ENCODE peak calls at places on chromosomes 5 and 9, in four cellular contexts. M, H, N and L are unnamed samples.

GRCh38 chr9:13444272-13444608 is 164.7 kb upstream of the MPDZ start:
- DNase-seq in M (no peak), H (no peak), N (no peak), L (no peak)

GRCh38 chr9:130101963-130102362 is 48.3 kb downstream of the GPR107 start:
- DNase-seq in H (no peak), M (no peak), N (no peak), L (no peak)

GRCh38 chr9:136996361-136997281 is at the start of gene CLIC3:
- DNase-seq in H (no peak), M (peak; percentile 69), N (peak; percentile 46), L (peak; percentile 50)

GRCh38 chr5:127492854-127493738 is 24.3 kb upstream of the PRRC1 start:
- DNase-seq in M (peak; percentile 72), N (peak; percentile 30), H (peak; percentile 54), L (peak; percentile 38)

GRCh38 chr9:8074645-8075044 is 275.1 kb upstream of the DMAC1 start:
- DNase-seq in H (no peak), N (no peak), M (no peak), L (no peak)

GRCh38 chr9:121282309-121283071 is 14.5 kb downstream of the GSN start:
- DNase-seq in M (peak; percentile 90), N (no peak), H (no peak), L (no peak)

GRCh38 chr5:151086192-151086869 is 5.5 kb upstream of the TNIP1 start:
- DNase-seq in N (no peak), M (no peak), H (no peak), L (no peak)

GRCh38 chr9:86598411-86599239 is 244.4 kb upstream of the TUT7 start:
- DNase-seq in N (no peak), M (no peak), H (no peak), L (peak; percentile 77)

GRCh38 chr5:79200573-79201183 is 35.3 kb upstream of the JMY start:
- DNase-seq in H (no peak), M (peak; percentile 29), N (peak; percentile 10), L (peak; percentile 13)

GRCh38 chr5:119515192-119515591 is 62.9 kb downstream of the HSD17B4 start:
- DNase-seq in N (no peak), M (peak; percentile 51), H (no peak), L (no peak)

GRCh38 chr9:131282688-131283422 is 6.5 kb upstream of the FAM78A start:
- DNase-seq in N (no peak), M (peak; percentile 42), H (no peak), L (peak; percentile 87)

GRCh38 chr9:2180171-2180570 is 165.0 kb downstream of the SMARCA2 start:
- DNase-seq in N (no peak), H (no peak), M (peak; percentile 19), L (peak; percentile 13)

GRCh38 chr5:153552886-153553285 is 62.4 kb downstream of the GRIA1 start:
- DNase-seq in N (no peak), H (no peak), M (no peak), L (no peak)

GRCh38 chr5:65553941-65554340 is 9.0 kb downstream of the CENPK start:
- DNase-seq in N (no peak), M (no peak), H (no peak), L (no peak)

DNA sequence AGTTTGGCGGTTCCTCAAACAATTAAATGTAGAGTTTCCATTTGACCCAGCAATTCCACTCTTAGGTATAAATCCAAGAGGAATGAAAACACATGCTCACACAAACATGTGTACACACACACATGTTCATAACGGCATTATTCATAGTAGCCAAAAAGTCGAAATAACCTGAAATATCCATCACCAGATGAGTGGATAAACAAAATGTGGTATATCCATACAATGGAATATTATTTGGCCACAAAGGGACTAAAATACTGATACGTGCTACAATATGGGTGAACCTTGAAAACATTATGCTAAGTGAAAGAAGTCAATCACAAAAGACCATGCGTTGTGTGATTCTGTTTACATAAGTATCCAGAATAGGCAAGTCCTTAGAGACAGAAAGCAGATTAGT is 8.7 kb downstream of the RGS3 start:
- DNase-seq in H (no peak), N (no peak), M (no peak), L (no peak)
- H3K4me3 ChIP-seq in H (no peak overlapping the region), N (no peak overlapping the region), M (no peak overlapping the region), L (no peak overlapping the region)

GRCh38 chr9:134624827-134625181 is 16.8 kb upstream of the COL5A1 start:
- DNase-seq in H (peak; percentile 18), N (no peak), M (peak; percentile 98), L (no peak)

GRCh38 chr9:134624119-134624826 is 17.3 kb upstream of the COL5A1 start:
- DNase-seq in H (no peak), M (peak; percentile 91), N (no peak), L (no peak)

GRCh38 chr9:134621558-134622110 is 20.0 kb upstream of the COL5A1 start:
- DNase-seq in N (no peak), H (no peak), M (no peak), L (no peak)

GRCh38 chr9:134623408-134624066 is 18.1 kb upstream of the COL5A1 start:
- DNase-seq in N (no peak), M (peak; percentile 93), H (no peak), L (no peak)

GRCh38 chr9:134622896-134623407 is 18.7 kb upstream of the COL5A1 start:
- DNase-seq in M (no peak), H (no peak), N (no peak), L (no peak)
- H2AFZ ChIP-seq in M (peak overlapping the region; percentile 67), H (no peak overlapping the region), N (no peak overlapping the region), L (no peak overlapping the region)

GRCh38 chr9:127754761-127755557 is 19.9 kb upstream of the TOR2A start:
- DNase-seq in H (no peak), N (no peak), M (no peak), L (peak; percentile 89)
- TF ChIP-seq EZH2 in H (no peak), N (no peak), M (peak; percentile 15), L (no peak)

GRCh38 chr5:155148694-155149093 is 135.1 kb downstream of the KIF4B start:
- DNase-seq in N (no peak), M (no peak), H (no peak), L (no peak)
- H3K4me3 ChIP-seq in N (no peak overlapping the region), M (no peak overlapping the region), H (no peak overlapping the region), L (no peak overlapping the region)

GRCh38 chr5:31719988-31720387 is 81.1 kb downstream of the PDZD2 start:
- DNase-seq in M (peak; percentile 3), H (no peak), N (no peak), L (no peak)
- H2AFZ ChIP-seq in M (no peak overlapping the region), H (no peak overlapping the region), N (no peak overlapping the region), L (peak overlapping the region; percentile 48)

DNA sequence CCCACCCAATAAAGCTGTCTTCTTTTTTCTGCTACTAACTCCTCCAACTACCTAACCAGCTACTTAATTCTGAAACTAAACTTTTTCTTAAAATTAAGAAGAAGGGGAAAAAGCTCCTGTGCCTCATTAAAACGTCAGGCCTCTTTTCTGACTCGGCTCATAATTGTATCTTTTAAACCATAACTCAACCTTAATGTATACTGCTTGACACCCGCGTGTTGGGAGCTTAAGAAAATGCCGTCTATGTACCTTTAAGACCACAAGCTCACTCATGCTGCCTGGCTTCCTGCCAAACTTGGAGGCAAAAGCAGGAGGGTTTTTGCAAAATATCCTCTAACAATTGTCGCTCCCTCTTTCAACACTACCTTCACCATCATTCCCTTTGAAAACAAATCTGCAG is 5.0 kb downstream of the EBF1 start:
- DNase-seq in N (peak; percentile 8), H (peak; percentile 26), M (peak; percentile 93), L (peak; percentile 56)
- TF ChIP-seq EZH2 in N (no peak), H (no peak), M (no peak), L (no peak)

GRCh38 chr9:104934686-104935413 is 6.9 kb upstream of the ABCA1 start:
- DNase-seq in M (peak; percentile 45), H (no peak), N (no peak), L (no peak)
- H3K4me3 ChIP-seq in M (no peak overlapping the region), H (no peak overlapping the region), N (no peak overlapping the region), L (no peak overlapping the region)